ENCODE peak calls at places on chromosome 4, in four cellular contexts. J, D, Q and Y are unnamed samples.

GRCh38 chr4:142493255-142493976 is 352.7 kb downstream of the INPP4B start:
- DNase-seq in J (no peak), D (no peak), Q (peak), Y (no peak)

GRCh38 chr4:2266181-2266580 is 4.3 kb upstream of the MXD4 start:
- DNase-seq in J (no peak), D (no peak), Q (no peak), Y (no peak)

GRCh38 chr4:31114821-31115220 is 394.7 kb downstream of the PCDH7 start:
- DNase-seq in J (no peak), D (no peak), Q (no peak), Y (no peak)

GRCh38 chr4:8702516-8703400 is 110.2 kb downstream of the CPZ start:
- DNase-seq in J (no peak), D (no peak), Q (no peak), Y (no peak)

GRCh38 chr4:40323866-40324265 is 11.3 kb upstream of the CHRNA9 start:
- DNase-seq in J (no peak), D (no peak), Q (no peak), Y (no peak)

GRCh38 chr4:102517753-102518152 is 16.6 kb downstream of the NFKB1 start:
- DNase-seq in J (no peak), D (no peak), Q (no peak), Y (no peak)

GRCh38 chr4:13626492-13627184 is 887 bp downstream of the BOD1L1 start:
- DNase-seq in J (no peak), D (no peak), Q (no peak), Y (no peak)

GRCh38 chr4:815464-816146 is 10.3 kb downstream of the CPLX1 start:
- DNase-seq in J (no peak), D (no peak), Q (peak), Y (no peak)

GRCh38 chr4:78058591-78059523 is 1.7 kb downstream of the FRAS1 start:
- DNase-seq in J (peak), D (peak), Q (peak), Y (no peak)

GRCh38 chr4:1236103-1236641 is 12.8 kb downstream of the CTBP1 start:
- DNase-seq in J (no peak), D (no peak), Q (no peak), Y (no peak)

DNA sequence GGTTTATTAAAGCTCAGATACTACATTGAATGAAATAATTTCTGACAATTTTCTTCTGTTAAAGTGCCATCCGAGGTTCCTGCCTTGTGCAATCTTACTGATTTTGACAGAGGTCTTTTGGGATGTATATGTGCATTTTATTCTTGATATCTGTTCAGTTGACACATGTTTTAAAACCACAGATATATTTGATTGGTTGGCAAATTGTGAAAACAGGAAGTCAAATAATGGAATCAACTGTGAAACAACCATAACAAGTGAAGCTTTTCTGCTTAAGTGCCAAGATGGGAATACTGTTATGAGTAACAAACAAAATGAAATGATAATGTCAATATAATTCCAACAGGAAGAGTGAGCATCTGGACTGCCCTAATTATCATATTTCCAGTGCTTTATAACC is 85.0 kb upstream of the TET2 start:
- DNase-seq in J (no peak), D (no peak), Q (no peak), Y (no peak)
- H3K4me3 ChIP-seq in J (no peak), D (no peak), Q (no peak), Y (no peak)

DNA sequence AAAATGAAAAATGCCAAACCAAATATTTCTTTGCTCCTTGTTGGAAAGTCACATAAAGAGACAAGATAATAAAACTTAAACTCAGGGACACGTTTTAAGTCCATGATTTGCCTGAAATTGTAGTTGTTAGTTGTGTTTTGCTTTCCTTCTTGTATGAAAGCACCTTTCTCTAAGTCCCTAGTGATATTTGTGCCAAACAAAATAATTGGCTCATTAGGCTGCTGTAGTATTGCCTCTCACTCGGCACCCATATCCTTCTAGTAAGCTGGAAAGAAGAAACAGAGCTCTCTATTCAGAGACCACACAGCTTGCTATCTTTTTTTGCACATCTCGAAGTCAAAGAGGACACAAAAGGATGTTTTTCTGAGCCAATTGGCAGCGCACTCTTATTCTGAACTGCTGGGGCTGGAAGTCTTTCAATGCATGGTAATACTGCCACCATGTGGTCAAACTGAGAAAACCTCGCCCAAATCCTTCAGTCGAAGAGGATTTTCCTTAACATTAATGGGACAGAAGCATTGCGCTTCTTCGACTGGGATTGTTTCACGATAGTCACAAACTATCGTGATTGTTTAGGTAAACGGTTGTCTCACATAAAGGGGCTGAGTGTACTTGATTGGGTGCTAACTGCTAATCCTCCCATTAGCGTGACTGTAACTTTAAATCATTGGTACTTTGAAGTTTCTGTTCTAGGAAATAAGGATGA is 571.9 kb upstream of the LCORL start:
- DNase-seq in J (peak), D (peak), Q (peak), Y (peak)
- H3K4me3 ChIP-seq in J (peak), D (no peak), Q (no peak), Y (no peak)

DNA sequence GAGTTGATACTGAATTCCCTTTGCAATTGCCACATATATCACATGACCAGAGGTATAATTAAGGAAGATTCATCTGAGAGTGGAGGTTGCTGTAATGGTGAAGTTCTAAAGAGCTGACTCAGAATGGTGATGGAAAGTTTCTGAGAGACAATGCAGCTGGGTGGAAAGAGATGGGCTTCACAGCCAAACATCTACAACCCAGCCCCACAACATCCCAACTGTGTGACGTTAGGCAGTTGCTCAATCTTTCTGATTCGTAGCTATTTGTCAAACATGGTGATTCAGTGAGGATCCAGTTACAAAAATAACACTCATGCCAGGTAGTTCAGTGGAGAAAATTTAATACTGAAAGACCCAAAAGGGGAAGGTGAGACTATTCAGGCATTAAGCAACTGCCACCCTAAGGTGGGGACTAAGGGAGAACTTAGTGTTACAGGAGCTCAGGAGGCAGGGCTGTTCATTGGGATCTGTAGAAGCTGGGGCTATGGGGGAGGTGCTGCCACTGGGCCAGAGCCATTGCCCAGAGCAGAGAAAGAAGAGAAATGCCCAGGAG is 6.9 kb upstream of the AFF1 start:
- DNase-seq in J (no peak), D (no peak), Q (no peak), Y (no peak)
- H3K4me3 ChIP-seq in J (no peak), D (no peak), Q (no peak), Y (no peak)

DNA sequence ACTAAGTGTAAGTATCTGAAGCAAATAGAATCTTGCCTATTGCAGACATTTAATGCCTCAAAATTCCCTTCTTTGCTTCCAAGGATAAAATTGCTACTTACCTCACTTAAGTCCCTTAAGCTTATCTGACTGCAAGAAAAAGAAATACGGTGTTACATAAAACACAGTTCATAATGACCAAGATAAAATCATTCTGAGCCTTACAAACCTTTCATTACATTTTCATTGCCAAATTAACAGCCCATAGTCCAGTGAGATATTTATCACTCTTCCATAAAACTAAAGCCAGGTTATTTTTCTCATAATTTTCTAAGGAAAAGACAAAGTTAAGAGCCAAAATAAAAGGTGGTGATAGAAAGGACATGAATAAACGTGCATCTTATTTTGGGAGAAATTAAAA is 74.9 kb upstream of the ZNF518B start:
- DNase-seq in J (no peak), D (no peak), Q (no peak), Y (no peak)
- H3K4me3 ChIP-seq in J (no peak), D (no peak), Q (no peak), Y (no peak)

GRCh38 chr4:5899396-5899795 is 6.5 kb upstream of the CRMP1 start:
- DNase-seq in J (no peak), D (no peak), Q (no peak), Y (no peak)

GRCh38 chr4:5895287-5895686 is 2.4 kb upstream of the CRMP1 start:
- DNase-seq in J (peak), D (no peak), Q (no peak), Y (no peak)

GRCh38 chr4:5897674-5898073 is 4.8 kb upstream of the CRMP1 start:
- DNase-seq in J (no peak), D (no peak), Q (no peak), Y (no peak)

GRCh38 chr4:5900844-5901243 is 8.0 kb upstream of the CRMP1 start:
- DNase-seq in J (peak), D (no peak), Q (no peak), Y (no peak)

DNA sequence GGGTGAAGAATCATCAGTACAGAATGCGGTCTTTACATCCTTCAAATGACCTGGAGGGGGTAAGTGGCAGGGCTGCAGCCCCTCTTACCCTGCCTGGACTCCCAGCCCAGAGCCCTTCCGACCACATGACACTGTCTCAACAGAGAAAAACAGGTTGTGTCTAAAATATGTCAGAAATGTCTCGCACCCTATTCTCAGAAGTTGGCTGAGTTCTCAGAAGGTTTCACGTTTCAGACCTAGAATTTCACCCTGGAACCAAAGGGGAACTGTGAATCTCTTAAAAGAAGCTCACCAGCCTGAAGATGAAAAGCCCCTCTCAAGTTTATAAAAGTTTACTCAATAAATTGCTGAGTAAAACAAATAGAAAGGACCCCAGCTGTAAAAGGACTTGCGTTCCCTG is 7.0 kb upstream of the CRMP1 start:
- DNase-seq in J (no peak), D (no peak), Q (no peak), Y (no peak)
- H3K4me3 ChIP-seq in J (no peak), D (no peak), Q (no peak), Y (no peak)

GRCh38 chr4:73620115-73620792 is at the start of gene RASSF6:
- DNase-seq in J (no peak), D (no peak), Q (peak), Y (no peak)
- H3K4me3 ChIP-seq in J (no peak), D (peak), Q (peak), Y (no peak)